ENCODE peak calls at places on chromosomes 7 and 10, in seven cellular contexts. G is CD8-positive, alpha-beta T cell; W is small intestine; U is right cardiac atrium; O is testis; L is left ventricle myocardium inferior; M is tibial artery. D is an unnamed sample. For H3K4me1, the result is how much of the 10 kb centered on the place peaks cover.

GRCh38 chr10:131532745-131533341 is 221.3 kb upstream of the TCERG1L start:
- DNase-seq in G (no peak), W (no peak), U (no peak), O (no peak), L (no peak), M (no peak), D (no peak)

GRCh38 chr10:3554121-3554522 is 230.9 kb downstream of the KLF6 start:
- DNase-seq in G (no peak), W (no peak), U (no peak), O (no peak), L (no peak), M (no peak), D (no peak)

GRCh38 chr10:91409069-91409868 is 875 bp upstream of the HECTD2 start:
- DNase-seq in G (no peak), W (peak), U (peak), O (peak), L (peak), M (peak), D (peak)

GRCh38 chr10:132746801-132747625 is 38.9 kb downstream of the NKX6-2 start:
- DNase-seq in G (no peak), W (no peak), U (no peak), O (no peak), L (no peak), M (no peak), D (no peak)

GRCh38 chr7:154871483-154871882 is 131.4 kb downstream of the PAXIP1 start:
- DNase-seq in G (no peak), W (no peak), U (no peak), O (no peak), L (no peak), M (peak), D (peak)

GRCh38 chr7:68760556-68760955 is 837.7 kb upstream of the AUTS2 start:
- DNase-seq in G (no peak), W (no peak), U (no peak), O (no peak), L (no peak), M (no peak), D (no peak)

GRCh38 chr7:107940951-107941350 is 50.0 kb downstream of the DLD start:
- DNase-seq in G (no peak), W (no peak), U (no peak), O (no peak), L (no peak), M (no peak), D (no peak)

GRCh38 chr7:101435461-101436225 is 73.0 kb downstream of the COL26A1 start:
- DNase-seq in G (no peak), W (no peak), U (no peak), O (no peak), L (no peak), M (no peak), D (no peak)

GRCh38 chr7:98250789-98251188 is 1.2 kb downstream of the TECPR1 start:
- DNase-seq in G (peak), W (peak), U (no peak), O (no peak), L (no peak), M (no peak), D (no peak)

GRCh38 chr7:24911213-24911603 is 68.8 kb downstream of the OSBPL3 start:
- DNase-seq in G (no peak), W (peak), U (no peak), O (no peak), L (no peak), M (no peak), D (no peak)

GRCh38 chr7:132899833-132900232 is 182.1 kb downstream of the CHCHD3 start:
- DNase-seq in G (no peak), W (no peak), U (no peak), O (no peak), L (no peak), M (no peak), D (no peak)

GRCh38 chr10:100338434-100339036 is 8.5 kb upstream of the SCD start:
- DNase-seq in G (peak), W (peak), U (peak), O (peak), L (peak), M (peak), D (peak)

GRCh38 chr7:90833443-90833842 is 237.3 kb downstream of the CDK14 start:
- DNase-seq in G (no peak), W (no peak), U (no peak), O (no peak), L (no peak), M (no peak), D (no peak)

GRCh38 chr10:72259491-72260214 is 14.1 kb upstream of the DDIT4 start:
- DNase-seq in G (peak), W (no peak), U (peak), O (no peak), L (no peak), M (no peak), D (peak)

GRCh38 chr7:114820993-114821945 is 100.6 kb upstream of the MDFIC start:
- DNase-seq in G (no peak), W (no peak), U (no peak), O (no peak), L (no peak), M (no peak), D (no peak)

GRCh38 chr7:26685636-26686035 is 178.8 kb downstream of the SKAP2 start:
- DNase-seq in G (no peak), W (no peak), U (no peak), O (no peak), L (no peak), M (no peak), D (no peak)

GRCh38 chr7:41134242-41134872 is 568.5 kb downstream of the INHBA start:
- DNase-seq in G (no peak), W (no peak), U (no peak), O (no peak), L (no peak), M (no peak), D (no peak)

GRCh38 chr10:100972904-100973535 is 3.7 kb downstream of the SEMA4G start:
- DNase-seq in G (no peak), W (no peak), U (no peak), O (peak), L (no peak), M (no peak), D (peak)

GRCh38 chr7:103240806-103241205 is 56.4 kb upstream of the PMPCB start:
- DNase-seq in G (no peak), W (no peak), U (no peak), O (no peak), L (no peak), M (no peak), D (no peak)

GRCh38 chr10:47094636-47095035 is 183.4 kb downstream of the PTPN20 start:
- DNase-seq in G (no peak), W (no peak), U (no peak), O (no peak), L (no peak), M (no peak), D (no peak)

DNA sequence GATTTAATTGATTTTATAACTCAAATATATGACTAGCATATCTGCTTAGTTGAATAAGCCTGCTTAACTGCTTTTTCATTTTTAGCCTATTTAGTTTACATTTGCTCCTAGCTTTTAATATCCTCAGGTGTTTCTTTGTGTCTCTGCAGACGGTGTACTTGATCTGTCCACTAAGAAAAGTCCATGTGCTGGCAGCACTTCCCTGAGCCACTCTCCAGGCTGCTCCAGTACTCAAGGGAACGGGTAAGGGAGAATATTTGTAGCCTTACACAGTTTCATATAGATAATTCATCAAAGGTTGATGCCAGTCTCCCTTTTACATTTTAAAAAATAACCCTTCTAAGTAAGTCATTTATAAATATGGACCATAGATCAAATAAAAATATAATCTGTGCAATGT is 119.9 kb downstream of the LCOR start:
- DNase-seq in G (no peak), W (no peak), U (no peak), O (no peak), L (no peak), M (no peak), D (no peak)
- H3K4me3 ChIP-seq in G (no peak), W (no peak), U (no peak), O (no peak), L (no peak), M (no peak), D (no peak)

DNA sequence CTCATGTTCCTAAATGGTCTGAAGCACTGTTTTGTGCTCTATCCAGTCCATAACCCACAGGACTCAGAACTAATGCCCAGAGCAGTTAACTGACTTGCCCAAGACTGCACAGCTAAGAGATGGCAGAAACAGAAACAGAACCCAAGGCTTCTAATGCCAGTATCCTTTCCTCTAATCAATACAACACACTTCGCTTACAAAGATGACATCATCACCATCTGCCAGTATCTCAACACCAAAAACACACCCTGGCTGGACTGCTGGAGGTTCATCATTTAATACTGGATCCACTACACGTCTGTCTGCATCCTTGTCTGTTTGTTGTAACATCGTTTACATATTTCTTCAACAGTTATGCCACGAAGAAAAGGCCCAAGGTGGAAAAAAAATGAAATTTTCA is 165.3 kb downstream of the SFMBT2 start:
- DNase-seq in G (no peak), W (no peak), U (no peak), O (no peak), L (no peak), M (no peak), D (no peak)
- H3K27ac ChIP-seq in G (no peak), W (no peak), U (no peak), O (no peak), L (no peak), M (no peak), D (no peak)

GRCh38 chr7:47535033-47535703 is 46.7 kb downstream of the TNS3 start:
- DNase-seq in G (no peak), W (peak), U (no peak), O (no peak), L (no peak), M (no peak), D (no peak)
- H3K4me1 ChIP-seq in G (under half), W (under half), U (under half), O (under half), L (under half), M (under half), D (under half)

GRCh38 chr7:1238363-1239331 is 6.0 kb downstream of the UNCX start:
- DNase-seq in G (no peak), W (no peak), U (no peak), O (no peak), L (no peak), M (no peak), D (no peak)

GRCh38 chr7:1237704-1238255 is 5.1 kb downstream of the UNCX start:
- DNase-seq in G (no peak), W (no peak), U (no peak), O (no peak), L (no peak), M (no peak), D (no peak)

GRCh38 chr7:1236132-1236655 is 3.5 kb downstream of the UNCX start:
- DNase-seq in G (no peak), W (peak), U (no peak), O (no peak), L (no peak), M (no peak), D (no peak)

GRCh38 chr7:1235501-1236131 is 2.9 kb downstream of the UNCX start:
- DNase-seq in G (no peak), W (no peak), U (no peak), O (no peak), L (no peak), M (no peak), D (no peak)

DNA sequence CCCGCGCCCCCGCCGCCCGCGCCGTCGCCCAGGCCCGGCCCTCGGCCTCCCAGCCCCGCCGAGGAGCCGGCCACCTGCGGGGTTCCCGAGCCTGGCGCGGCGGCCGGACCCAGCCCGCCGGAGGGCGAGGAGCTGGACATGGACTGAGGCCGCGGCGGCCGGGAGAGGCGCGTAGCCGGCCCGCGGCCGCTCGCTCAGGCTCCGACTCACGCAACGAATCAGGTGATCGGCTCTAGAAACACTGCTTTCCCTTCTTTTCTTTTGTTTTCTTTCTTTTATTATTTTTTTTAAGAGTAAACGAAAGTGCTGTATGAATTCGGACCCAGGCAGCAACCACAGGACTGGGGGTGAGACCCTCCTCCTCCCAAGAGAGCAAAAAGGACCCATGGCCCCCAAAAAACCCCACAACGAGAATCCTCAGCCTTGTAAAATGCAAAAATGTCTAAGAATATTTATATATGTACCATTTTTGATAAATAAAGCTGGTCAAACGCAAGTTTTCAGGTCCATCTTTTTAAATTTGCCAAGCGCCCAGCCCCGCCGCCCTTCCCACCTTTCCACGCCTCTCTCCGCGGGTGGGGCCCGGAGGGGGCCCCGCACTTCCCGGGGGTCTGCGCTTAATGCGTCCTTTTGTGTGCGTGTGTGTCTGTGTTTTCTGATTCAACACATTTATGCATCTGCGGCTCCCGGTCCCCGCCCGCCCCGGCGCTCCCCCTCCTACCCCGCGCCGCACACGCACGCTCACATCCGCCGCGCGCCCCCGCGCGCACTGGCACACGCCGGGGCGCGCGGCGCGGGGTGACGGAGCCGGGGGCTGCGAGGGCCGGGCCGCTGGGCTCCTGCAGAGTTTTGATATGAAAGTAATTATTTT is 4.4 kb downstream of the UNCX start:
- DNase-seq in G (no peak), W (no peak), U (no peak), O (no peak), L (no peak), M (no peak), D (no peak)
- H3K4me3 ChIP-seq in G (no peak), W (peak), U (peak), O (no peak), L (peak), M (no peak), D (no peak)

GRCh38 chr10:88490216-88490980 is 92.7 kb downstream of the RNLS start:
- DNase-seq in G (no peak), W (no peak), U (no peak), O (no peak), L (no peak), M (no peak), D (no peak)
- H3K27ac ChIP-seq in G (no peak), W (no peak), U (no peak), O (no peak), L (no peak), M (no peak), D (no peak)

DNA sequence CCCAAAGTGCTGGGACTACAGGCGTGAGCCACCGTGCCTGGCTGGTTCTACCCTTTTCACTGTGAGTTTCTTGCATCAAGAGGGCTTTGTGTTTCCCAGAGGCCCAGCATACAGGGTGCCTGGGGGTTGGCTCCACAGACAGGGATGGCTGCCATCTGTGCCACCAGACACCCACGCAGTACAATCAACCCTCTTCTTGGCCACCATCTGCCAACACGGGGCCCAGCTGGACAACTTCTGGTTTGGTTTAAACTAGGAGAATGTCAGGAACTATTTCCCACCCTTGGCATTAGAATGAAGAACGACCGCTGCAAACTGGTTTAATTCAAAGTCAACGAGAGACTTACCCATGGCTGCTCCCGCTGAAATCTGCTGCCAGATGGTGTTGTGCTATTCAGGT is 27.9 kb downstream of the NMT2 start:
- DNase-seq in G (no peak), W (no peak), U (no peak), O (no peak), L (no peak), M (no peak), D (no peak)
- H3K4me1 ChIP-seq in G (under half), W (under half), U (under half), O (under half), L (under half), M (under half), D (under half)

GRCh38 chr10:92830478-92831389 is 17.6 kb upstream of the EXOC6 start:
- DNase-seq in G (no peak), W (no peak), U (no peak), O (peak), L (no peak), M (no peak), D (no peak)
- H3K4me3 ChIP-seq in G (peak), W (no peak), U (peak), O (no peak), L (peak), M (peak), D (no peak)

GRCh38 chr7:56474271-56474670 is 358.1 kb upstream of the NUPR2 start:
- DNase-seq in G (no peak), W (no peak), U (no peak), O (no peak), L (no peak), M (no peak), D (no peak)

GRCh38 chr7:56479748-56480147 is 363.5 kb upstream of the NUPR2 start:
- DNase-seq in G (no peak), W (no peak), U (no peak), O (no peak), L (no peak), M (no peak), D (no peak)

GRCh38 chr7:56483861-56484550 is 367.8 kb upstream of the NUPR2 start:
- DNase-seq in G (no peak), W (no peak), U (no peak), O (no peak), L (no peak), M (no peak), D (no peak)

GRCh38 chr7:56483153-56483552 is 366.9 kb upstream of the NUPR2 start:
- DNase-seq in G (no peak), W (no peak), U (no peak), O (peak), L (no peak), M (no peak), D (no peak)

GRCh38 chr7:56479136-56479535 is 362.9 kb upstream of the NUPR2 start:
- DNase-seq in G (no peak), W (no peak), U (no peak), O (no peak), L (no peak), M (no peak), D (no peak)
- H3K27ac ChIP-seq in G (no peak), W (no peak), U (no peak), O (no peak), L (no peak), M (no peak), D (no peak)

GRCh38 chr7:157703534-157704195 is 366.9 kb downstream of the DNAJB6 start:
- DNase-seq in G (no peak), W (no peak), U (no peak), O (no peak), L (no peak), M (peak), D (peak)

GRCh38 chr7:157701395-157701794 is 364.6 kb downstream of the DNAJB6 start:
- DNase-seq in G (no peak), W (no peak), U (no peak), O (no peak), L (no peak), M (no peak), D (no peak)

GRCh38 chr7:157704365-157704764 is 367.6 kb downstream of the DNAJB6 start:
- DNase-seq in G (no peak), W (no peak), U (no peak), O (no peak), L (no peak), M (peak), D (peak)

GRCh38 chr7:157703131-157703530 is 366.3 kb downstream of the DNAJB6 start:
- DNase-seq in G (no peak), W (no peak), U (no peak), O (peak), L (no peak), M (peak), D (peak)

DNA sequence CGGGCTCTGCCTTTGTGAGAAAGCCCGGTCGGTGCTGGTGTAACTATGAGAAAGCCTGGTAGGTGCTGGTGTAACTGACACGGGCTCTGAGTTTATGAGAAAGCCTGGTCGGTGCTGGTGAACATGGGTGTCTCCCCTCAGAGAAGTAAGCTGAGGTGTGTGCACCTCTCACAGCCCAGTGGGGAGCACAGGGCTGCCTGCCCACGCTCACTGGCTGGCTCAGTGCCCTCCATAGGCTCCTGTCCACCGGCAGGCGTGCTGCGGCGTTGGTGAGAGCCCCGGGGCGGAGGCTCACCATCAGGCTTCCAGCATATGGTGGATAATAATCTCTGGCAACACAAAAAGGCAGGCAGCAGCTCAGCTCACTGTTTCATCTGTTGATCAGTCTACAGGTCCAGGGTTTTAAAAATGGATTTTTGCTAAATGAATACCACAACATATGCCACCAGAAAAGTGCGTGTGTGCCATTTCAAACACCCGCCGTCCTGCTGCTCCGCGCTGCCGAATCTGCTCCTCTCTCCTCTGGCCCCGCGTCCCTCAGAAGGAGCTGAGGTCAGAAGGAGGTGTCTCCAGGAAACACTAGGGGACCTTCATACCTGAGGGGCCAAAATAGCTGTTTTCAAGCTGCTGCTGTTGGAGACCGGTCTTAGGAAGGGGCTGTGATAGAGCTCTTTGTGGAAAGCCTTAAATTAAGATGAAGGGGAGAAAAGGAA is 365.7 kb downstream of the DNAJB6 start:
- DNase-seq in G (no peak), W (no peak), U (no peak), O (no peak), L (no peak), M (peak), D (peak)
- H3K4me1 ChIP-seq in G (under half), W (under half), U (under half), O (under half), L (under half), M (under half), D (under half)